ENCODE peak calls at places on chromosomes 11 and 22, in eight cellular contexts. G is cardiac muscle cell, T is esophagus squamous epithelium, Y is HepG2, B is left ventricle myocardium inferior, O is heart left ventricle, P is keratinocyte, A is A673. S is an unnamed sample.

GRCh38 chr22:29623553-29624169 is 20.2 kb downstream of the NF2 start:
- DNase-seq in T (no peak), G (no peak), B (no peak), Y (no peak), A (no peak), O (no peak), P (no peak), S (no peak)

GRCh38 chr11:97956904-97957303 is 1063.8 kb upstream of the CNTN5 start:
- DNase-seq in B (no peak), Y (no peak), P (no peak), O (no peak), A (no peak), T (no peak), G (peak), S (no peak)

GRCh38 chr11:3130269-3131071 is 34.6 kb downstream of the OSBPL5 start:
- DNase-seq in B (peak), P (peak), T (no peak), O (no peak), A (no peak), G (no peak), Y (no peak), S (peak)

GRCh38 chr11:108618529-108618928 is 25.0 kb upstream of the EXPH5 start:
- DNase-seq in Y (no peak), O (no peak), P (no peak), G (no peak), A (no peak), B (no peak), T (no peak), S (no peak)

GRCh38 chr11:12845739-12846358 is 163.3 kb upstream of the RASSF10 start:
- DNase-seq in P (no peak), Y (peak), G (no peak), O (peak), T (no peak), A (peak), B (peak), S (peak)

GRCh38 chr11:7668911-7669310 is 4.4 kb downstream of the CYB5R2 start:
- DNase-seq in O (no peak), A (no peak), G (no peak), B (no peak), T (no peak), Y (no peak), P (peak), S (no peak)

GRCh38 chr11:67367014-67367835 is 6.2 kb downstream of the CLCF1 start:
- DNase-seq in Y (no peak), T (no peak), O (no peak), G (peak), P (no peak), A (no peak), B (no peak), S (no peak)

GRCh38 chr11:118792642-118793124 is 1.7 kb upstream of the DDX6 start:
- DNase-seq in G (peak), B (peak), T (peak), A (peak), O (peak), Y (peak), P (peak), S (no peak)

GRCh38 chr11:120978701-120979100 is 45.2 kb upstream of the TBCEL start:
- DNase-seq in Y (no peak), T (no peak), G (no peak), O (no peak), A (no peak), P (no peak), B (no peak), S (no peak)

GRCh38 chr11:17790453-17790852 is 55.9 kb downstream of the KCNC1 start:
- DNase-seq in Y (no peak), O (no peak), G (peak), P (no peak), T (no peak), B (no peak), A (no peak), S (no peak)

GRCh38 chr11:2830886-2831285 is 54.7 kb downstream of the CDKN1C start:
- DNase-seq in P (no peak), T (no peak), A (no peak), Y (no peak), G (no peak), O (no peak), B (peak), S (no peak)

GRCh38 chr22:41226728-41227655 is 13.7 kb downstream of the CHADL start:
- DNase-seq in A (no peak), P (no peak), B (no peak), Y (no peak), O (peak), G (no peak), T (no peak), S (no peak)

GRCh38 chr11:61572913-61573312 is 8.0 kb downstream of the SYT7 start:
- DNase-seq in T (no peak), O (no peak), A (no peak), P (no peak), Y (no peak), G (no peak), B (no peak), S (no peak)

GRCh38 chr11:124938206-124938765 is 2.4 kb upstream of the HEPACAM start:
- DNase-seq in B (no peak), P (no peak), T (no peak), Y (peak), G (no peak), A (no peak), O (no peak), S (no peak)

GRCh38 chr11:109998921-109999320 is 94.3 kb upstream of the ZC3H12C start:
- DNase-seq in P (no peak), B (no peak), Y (no peak), G (no peak), O (no peak), A (peak), T (no peak), S (no peak)

GRCh38 chr11:81135570-81135969 is 1598.1 kb downstream of the FAM181B start:
- DNase-seq in A (no peak), Y (no peak), G (no peak), B (no peak), P (no peak), T (no peak), O (no peak), S (no peak)

GRCh38 chr22:42317691-42318547 is 47.5 kb upstream of the TCF20 start:
- DNase-seq in B (no peak), A (peak), G (no peak), O (peak), P (no peak), Y (no peak), T (no peak), S (peak)

DNA sequence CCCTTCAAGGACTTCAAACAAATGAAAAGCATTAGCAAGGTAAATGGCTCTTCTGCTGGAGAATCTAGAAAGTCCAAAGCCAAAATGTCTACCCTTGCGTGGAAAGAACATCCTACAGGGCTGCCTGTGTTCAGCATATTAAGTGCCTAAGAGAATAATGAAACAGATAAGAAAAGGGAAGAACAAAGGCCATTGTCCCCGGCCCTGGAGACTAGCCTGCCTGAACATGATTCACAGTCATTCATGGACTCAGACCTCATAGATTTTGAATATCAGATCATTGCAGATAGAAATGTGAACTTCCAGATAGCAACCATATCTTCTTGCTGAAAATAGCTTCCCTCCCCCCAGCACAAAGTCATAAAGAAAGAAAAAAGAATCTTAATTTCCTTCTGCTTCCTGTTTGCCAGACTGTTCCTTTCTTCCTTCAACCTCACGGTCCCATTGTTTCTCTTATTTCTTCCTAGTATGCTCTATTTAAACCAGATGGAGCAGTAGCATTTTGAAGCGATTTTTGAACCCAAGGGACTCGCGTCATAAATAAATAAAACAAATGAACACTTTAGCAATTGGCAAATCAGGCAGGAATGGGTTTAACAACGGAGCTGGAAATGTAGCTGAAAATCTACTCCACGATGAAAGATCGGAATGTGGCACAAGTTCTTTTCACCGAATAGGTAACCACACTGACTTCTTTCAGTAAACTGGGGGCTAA is 408.2 kb upstream of the CCDC90B start:
- DNase-seq in O (no peak), B (no peak), Y (no peak), T (no peak), G (no peak), P (no peak), A (peak), S (peak)
- H3K27ac ChIP-seq in O (no peak), B (no peak), Y (no peak), T (peak), G (no peak), P (no peak), A (peak), S (peak)

DNA sequence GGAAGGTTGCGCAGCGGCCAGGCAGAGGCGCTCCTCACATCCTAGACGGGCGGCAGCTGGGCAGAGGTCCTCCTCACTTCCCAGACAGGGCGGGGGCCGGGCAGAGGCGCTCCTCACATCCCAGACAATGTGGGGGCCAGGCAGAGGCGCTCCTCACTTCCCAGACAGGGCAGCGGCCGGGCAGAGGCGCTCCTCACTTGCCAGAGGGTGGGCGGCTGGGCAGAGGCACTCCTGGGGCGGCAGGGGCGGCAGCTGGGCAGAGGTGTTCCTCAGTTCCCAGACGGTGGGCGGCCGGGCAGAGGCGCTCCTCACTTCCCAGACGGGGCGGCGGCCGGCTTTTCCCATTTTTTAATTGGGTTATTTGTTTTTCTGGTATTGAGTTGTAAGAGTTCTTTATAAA is 20.2 kb upstream of the PTS start:
- DNase-seq in A (no peak), P (no peak), O (no peak), G (no peak), T (no peak), B (no peak), Y (no peak), S (no peak)
- TF ChIP-seq CTCF in A (no peak), P (no peak), O (no peak), G (no peak), T (no peak), B (no peak), Y (no peak), S (no peak)

DNA sequence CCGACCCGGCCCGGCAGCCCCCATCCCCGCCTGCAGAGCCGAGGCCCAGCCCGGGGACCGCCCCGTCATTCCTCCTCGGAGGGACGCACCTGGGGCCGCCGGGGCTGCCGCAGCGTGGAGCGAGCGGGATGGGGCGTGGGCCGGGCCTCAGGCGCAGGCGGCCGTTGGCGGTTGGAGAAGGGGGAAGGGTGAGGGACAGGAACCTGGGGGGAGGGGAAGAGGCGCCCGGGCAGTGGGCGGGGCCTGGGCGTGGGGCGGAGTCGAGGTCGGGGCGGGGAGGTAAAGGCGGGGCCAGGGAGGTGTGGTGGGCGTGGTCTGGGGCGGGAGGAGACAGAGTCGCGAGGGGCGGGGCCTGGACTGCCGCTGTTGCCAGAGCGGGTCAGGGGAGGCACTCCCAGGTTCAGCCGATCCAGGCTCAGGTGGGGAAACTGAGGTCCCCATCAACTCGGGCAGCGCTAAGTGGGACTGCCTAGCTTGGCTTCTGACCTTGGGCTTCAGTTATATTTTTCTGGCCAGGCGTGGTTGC is at the start of gene TESMIN:
- DNase-seq in A (peak), P (peak), O (peak), T (peak), B (peak), G (peak), Y (peak), S (no peak)
- H3K4me3 ChIP-seq in A (peak), P (peak), O (peak), T (peak), B (peak), G (peak), Y (peak), S (no peak)

GRCh38 chr11:65883786-65884715 is 4.2 kb downstream of the FIBP start:
- DNase-seq in T (no peak), B (no peak), P (no peak), O (no peak), G (no peak), A (no peak), Y (no peak), S (no peak)

GRCh38 chr11:65884716-65885092 is 3.6 kb downstream of the FIBP start:
- DNase-seq in B (peak), O (peak), T (no peak), A (peak), Y (peak), P (no peak), G (peak), S (peak)

GRCh38 chr11:65885808-65886536 is 2.3 kb downstream of the FIBP start:
- DNase-seq in T (no peak), G (no peak), Y (no peak), P (no peak), O (no peak), B (no peak), A (no peak), S (no peak)

GRCh38 chr11:65887026-65887722 is 1.1 kb downstream of the FIBP start:
- DNase-seq in O (no peak), A (no peak), P (no peak), G (no peak), B (no peak), T (no peak), Y (no peak), S (no peak)

DNA sequence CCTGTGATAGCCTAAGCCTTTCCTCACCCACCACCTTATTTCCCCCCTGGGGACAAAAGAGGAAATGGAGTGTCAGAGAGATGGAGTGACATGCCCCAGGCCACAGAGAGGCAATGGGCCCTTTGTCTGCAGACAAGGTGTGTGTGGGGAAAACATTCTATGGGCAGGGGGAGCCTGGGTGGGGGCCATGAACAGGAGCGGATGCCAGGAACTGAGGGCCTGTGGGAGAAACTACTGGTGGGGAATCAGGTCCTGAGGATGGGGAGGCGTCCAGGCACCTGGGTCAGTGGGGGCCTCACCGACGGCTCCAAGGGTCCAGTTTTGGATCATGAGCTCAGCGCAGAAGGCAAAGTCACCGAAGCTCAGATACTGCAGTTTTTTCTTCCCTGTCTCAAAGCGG is 3.0 kb downstream of the FIBP start:
- DNase-seq in O (no peak), B (no peak), T (no peak), P (no peak), Y (no peak), G (no peak), A (no peak), S (no peak)
- H3K27ac ChIP-seq in O (no peak), B (no peak), T (no peak), P (no peak), Y (no peak), G (no peak), A (no peak), S (no peak)

DNA sequence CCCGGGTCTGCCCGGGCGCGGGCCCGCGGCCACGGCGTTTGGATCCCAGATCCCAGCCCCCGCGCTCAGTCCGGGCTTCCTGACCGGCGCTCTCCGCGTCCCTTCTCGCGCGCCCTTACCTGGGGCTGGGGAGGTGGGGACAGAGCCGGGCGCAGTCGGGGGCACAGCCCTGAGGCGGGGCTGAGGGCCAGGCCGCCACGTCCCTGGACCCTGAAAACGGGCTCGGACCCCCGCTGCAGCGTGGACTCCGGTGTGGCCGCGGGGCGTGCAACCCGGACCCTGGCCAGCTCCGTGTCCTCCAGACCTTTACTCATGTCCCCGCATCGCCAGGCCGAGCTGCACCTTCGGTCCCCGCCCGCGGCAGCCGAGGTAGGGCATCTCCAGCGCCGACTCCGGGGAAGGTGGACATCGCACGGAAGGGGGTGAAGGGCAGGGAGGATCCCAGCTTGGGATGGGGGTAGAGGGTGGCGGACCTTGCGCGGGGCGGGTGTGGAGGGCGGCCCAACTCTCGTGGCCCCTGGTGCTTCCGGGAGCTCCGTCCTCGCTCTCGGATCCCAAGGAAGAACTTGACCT is 9.9 kb upstream of the AIFM3 start:
- DNase-seq in A (no peak), B (no peak), T (no peak), O (no peak), Y (no peak), G (peak), P (no peak), S (no peak)
- TF ChIP-seq CTCF in A (no peak), B (no peak), T (no peak), O (no peak), Y (peak), G (no peak), P (no peak), S (no peak)

GRCh38 chr22:27614291-27615007 is 187.1 kb downstream of the MN1 start:
- DNase-seq in B (no peak), Y (no peak), G (no peak), A (no peak), O (no peak), P (no peak), T (no peak), S (no peak)
- H3K4me3 ChIP-seq in B (peak), Y (no peak), G (no peak), A (no peak), O (peak), P (no peak), T (no peak), S (peak)

GRCh38 chr11:74778581-74778980 is 29.9 kb downstream of the RNF169 start:
- DNase-seq in Y (no peak), G (no peak), T (no peak), B (no peak), P (no peak), O (no peak), A (no peak), S (no peak)

GRCh38 chr11:74783241-74783871 is 34.7 kb downstream of the RNF169 start:
- DNase-seq in A (no peak), P (no peak), Y (no peak), O (no peak), T (no peak), G (peak), B (no peak), S (no peak)

GRCh38 chr11:74780277-74780870 is 31.7 kb downstream of the RNF169 start:
- DNase-seq in B (no peak), T (no peak), Y (no peak), G (peak), P (no peak), O (no peak), A (no peak), S (no peak)

DNA sequence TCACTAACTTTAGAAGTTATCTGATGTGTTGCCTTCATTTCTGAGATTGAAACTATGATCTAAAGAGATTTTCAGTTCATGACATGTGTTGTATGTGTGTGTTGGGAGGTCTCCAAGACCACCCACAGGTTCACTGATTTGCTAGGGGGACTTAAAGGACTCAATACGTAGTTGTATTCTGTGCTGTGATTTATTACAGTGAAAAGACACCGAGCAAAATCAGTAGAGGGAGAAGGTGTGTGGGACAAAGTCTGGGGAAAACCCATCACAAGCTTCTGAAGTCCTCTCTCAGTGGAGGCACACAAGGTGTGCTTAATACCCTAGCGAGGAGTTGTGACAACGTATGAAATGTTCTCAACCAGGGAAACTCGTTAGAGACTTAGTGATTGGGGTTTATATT is 35.6 kb downstream of the RNF169 start:
- DNase-seq in T (no peak), A (no peak), P (no peak), O (no peak), Y (no peak), B (no peak), G (no peak), S (no peak)
- H3K27ac ChIP-seq in T (peak), A (no peak), P (no peak), O (no peak), Y (no peak), B (peak), G (no peak), S (no peak)

GRCh38 chr11:113833151-113833550 is 42.2 kb downstream of the USP28 start:
- DNase-seq in P (no peak), G (no peak), O (no peak), B (no peak), T (no peak), A (no peak), Y (peak), S (no peak)

GRCh38 chr11:113831314-113831713 is 44.1 kb downstream of the USP28 start:
- DNase-seq in P (no peak), Y (no peak), O (no peak), T (no peak), B (no peak), G (no peak), A (no peak), S (no peak)

GRCh38 chr11:113828186-113828585 is 47.2 kb downstream of the USP28 start:
- DNase-seq in A (no peak), Y (no peak), G (no peak), B (no peak), T (no peak), O (no peak), P (no peak), S (no peak)
- TF ChIP-seq CTCF in A (no peak), Y (no peak), G (no peak), B (no peak), T (no peak), O (no peak), P (no peak), S (no peak)

GRCh38 chr22:21569459-21570161 is 2.1 kb downstream of the UBE2L3 start:
- DNase-seq in B (no peak), G (no peak), O (no peak), P (no peak), Y (no peak), T (no peak), A (no peak), S (no peak)
- H3K4me3 ChIP-seq in B (peak), G (peak), O (no peak), P (peak), Y (peak), T (no peak), A (peak), S (no peak)

S was measured in dorsolateral prefrontal cortex.